ENCODE peak calls at places on chromosomes 16 and 17, in five cellular contexts. One of them, this sample, is unnamed.

GRCh38 chr17:49414271-49414621 is 436 bp downstream of the PHB1 start:
- DNase-seq in Peyer's patch: no peak
- DNase-seq in iris pigment epithelial cell: peak; percentile 15
- DNase-seq in neural progenitor cell: no peak
- DNase-seq in RCC 7860: no peak
- DNase-seq in this sample: no peak

GRCh38 chr17:73902416-73903181 is 258.4 kb upstream of the SDK2 start:
- DNase-seq in neural progenitor cell: peak; percentile 39
- DNase-seq in iris pigment epithelial cell: no peak
- DNase-seq in RCC 7860: no peak
- DNase-seq in Peyer's patch: no peak
- DNase-seq in this sample: no peak

GRCh38 chr17:62827722-62828498 is 19.8 kb upstream of the MARCHF10 start:
- DNase-seq in neural progenitor cell: peak; percentile 21
- DNase-seq in Peyer's patch: no peak
- DNase-seq in iris pigment epithelial cell: peak; percentile 89
- DNase-seq in RCC 7860: no peak
- DNase-seq in this sample: peak; percentile 95

GRCh38 chr17:81400154-81400938 is 5.1 kb downstream of the BAHCC1 start:
- DNase-seq in iris pigment epithelial cell: peak; percentile 73
- DNase-seq in Peyer's patch: peak; percentile 66
- DNase-seq in neural progenitor cell: peak; percentile 95
- DNase-seq in RCC 7860: no peak
- DNase-seq in this sample: peak; percentile 69

GRCh38 chr17:65556014-65556909 is 5.2 kb downstream of the AXIN2 start:
- DNase-seq in RCC 7860: no peak
- DNase-seq in Peyer's patch: peak; percentile 93
- DNase-seq in iris pigment epithelial cell: peak; percentile 61
- DNase-seq in neural progenitor cell: peak; percentile 90
- DNase-seq in this sample: peak; percentile 68

GRCh38 chr17:11737290-11737679 is 139.0 kb downstream of the DNAH9 start:
- DNase-seq in iris pigment epithelial cell: no peak
- DNase-seq in RCC 7860: no peak
- DNase-seq in neural progenitor cell: no peak
- DNase-seq in Peyer's patch: no peak
- DNase-seq in this sample: no peak

GRCh38 chr17:80138856-80139426 is 8.0 kb downstream of the EIF4A3 start:
- DNase-seq in neural progenitor cell: no peak
- DNase-seq in iris pigment epithelial cell: no peak
- DNase-seq in RCC 7860: no peak
- DNase-seq in Peyer's patch: no peak
- DNase-seq in this sample: no peak

GRCh38 chr17:33049781-33050414 is 58.3 kb downstream of the SPACA3 start:
- DNase-seq in Peyer's patch: peak; percentile 80
- DNase-seq in iris pigment epithelial cell: peak; percentile 40
- DNase-seq in RCC 7860: peak; percentile 39
- DNase-seq in neural progenitor cell: peak; percentile 72
- DNase-seq in this sample: peak; percentile 27

GRCh38 chr17:27605409-27605808 is 25.6 kb upstream of the LGALS9 start:
- DNase-seq in Peyer's patch: no peak
- DNase-seq in RCC 7860: no peak
- DNase-seq in iris pigment epithelial cell: no peak
- DNase-seq in neural progenitor cell: no peak
- DNase-seq in this sample: no peak

GRCh38 chr17:67390646-67391480 is 13.8 kb downstream of the PITPNC1 start:
- DNase-seq in iris pigment epithelial cell: peak; percentile 93
- DNase-seq in RCC 7860: peak; percentile 96
- DNase-seq in neural progenitor cell: no peak
- DNase-seq in Peyer's patch: peak; percentile 81
- DNase-seq in this sample: peak; percentile 71

GRCh38 chr16:73232555-73233422 is 184.9 kb upstream of the ZFHX3 start:
- DNase-seq in RCC 7860: peak; percentile 96
- DNase-seq in neural progenitor cell: no peak
- DNase-seq in iris pigment epithelial cell: peak; percentile 96
- DNase-seq in Peyer's patch: peak; percentile 55
- DNase-seq in this sample: peak; percentile 92

GRCh38 chr16:67158637-67159600 is 790 bp downstream of the TRADD start:
- DNase-seq in iris pigment epithelial cell: no peak
- DNase-seq in neural progenitor cell: peak; percentile 70
- DNase-seq in RCC 7860: no peak
- DNase-seq in Peyer's patch: peak; percentile 93
- DNase-seq in this sample: no peak

GRCh38 chr16:88733630-88734360 is 27.5 kb downstream of the CTU2 start:
- DNase-seq in iris pigment epithelial cell: no peak
- DNase-seq in neural progenitor cell: no peak
- DNase-seq in RCC 7860: no peak
- DNase-seq in Peyer's patch: no peak
- DNase-seq in this sample: no peak

GRCh38 chr17:47797797-47798196 is 23.8 kb downstream of the OSBPL7 start:
- DNase-seq in RCC 7860: no peak
- DNase-seq in Peyer's patch: peak; percentile 5
- DNase-seq in neural progenitor cell: peak; percentile 52
- DNase-seq in iris pigment epithelial cell: peak; percentile 12
- DNase-seq in this sample: peak; percentile 17

GRCh38 chr16:89111263-89111662 is 17.6 kb downstream of the ACSF3 start:
- DNase-seq in neural progenitor cell: no peak
- DNase-seq in Peyer's patch: peak; percentile 37
- DNase-seq in RCC 7860: no peak
- DNase-seq in iris pigment epithelial cell: no peak
- DNase-seq in this sample: no peak

GRCh38 chr16:13797718-13798117 is 122.2 kb upstream of the ERCC4 start:
- DNase-seq in Peyer's patch: no peak
- DNase-seq in iris pigment epithelial cell: no peak
- DNase-seq in neural progenitor cell: no peak
- DNase-seq in RCC 7860: no peak
- DNase-seq in this sample: no peak

GRCh38 chr17:82232322-82232785 is 3.5 kb downstream of the SLC16A3 start:
- DNase-seq in RCC 7860: no peak
- DNase-seq in iris pigment epithelial cell: no peak
- DNase-seq in neural progenitor cell: no peak
- DNase-seq in Peyer's patch: no peak
- DNase-seq in this sample: no peak

GRCh38 chr16:72657791-72658190 is 390.1 kb downstream of the ZFHX3 start:
- DNase-seq in iris pigment epithelial cell: no peak
- DNase-seq in RCC 7860: no peak
- DNase-seq in Peyer's patch: no peak
- DNase-seq in neural progenitor cell: no peak
- DNase-seq in this sample: no peak

GRCh38 chr17:65359016-65359415 is 202.4 kb downstream of the AXIN2 start:
- DNase-seq in neural progenitor cell: no peak
- DNase-seq in iris pigment epithelial cell: peak; percentile 83
- DNase-seq in RCC 7860: peak; percentile 82
- DNase-seq in Peyer's patch: no peak
- DNase-seq in this sample: peak; percentile 83

GRCh38 chr17:78324391-78325075 is 35.3 kb downstream of the SOCS3 start:
- DNase-seq in Peyer's patch: peak; percentile 74
- DNase-seq in iris pigment epithelial cell: peak; percentile 69
- DNase-seq in neural progenitor cell: peak; percentile 62
- DNase-seq in RCC 7860: no peak
- DNase-seq in this sample: peak; percentile 53

GRCh38 chr17:57068222-57068658 is 16.8 kb upstream of the AKAP1 start:
- DNase-seq in neural progenitor cell: no peak
- DNase-seq in Peyer's patch: no peak
- DNase-seq in iris pigment epithelial cell: no peak
- DNase-seq in RCC 7860: no peak
- DNase-seq in this sample: peak; percentile 61

GRCh38 chr16:12231666-12232065 is 255.1 kb downstream of the SNX29 start:
- DNase-seq in iris pigment epithelial cell: peak; percentile 71
- DNase-seq in RCC 7860: no peak
- DNase-seq in Peyer's patch: no peak
- DNase-seq in neural progenitor cell: no peak
- DNase-seq in this sample: peak; percentile 27

GRCh38 chr16:58105619-58106018 is 23.6 kb downstream of the CFAP20 start:
- DNase-seq in iris pigment epithelial cell: peak; percentile 21
- DNase-seq in neural progenitor cell: no peak
- DNase-seq in RCC 7860: no peak
- DNase-seq in Peyer's patch: no peak
- DNase-seq in this sample: peak; percentile 29

GRCh38 chr16:88008835-88009234 is 57.6 kb downstream of the BANP start:
- DNase-seq in RCC 7860: no peak
- DNase-seq in neural progenitor cell: no peak
- DNase-seq in iris pigment epithelial cell: no peak
- DNase-seq in Peyer's patch: no peak
- DNase-seq in this sample: no peak

GRCh38 chr17:6994666-6995246 is 1.1 kb upstream of the ALOX12 start:
- DNase-seq in neural progenitor cell: no peak
- DNase-seq in iris pigment epithelial cell: no peak
- DNase-seq in Peyer's patch: no peak
- DNase-seq in RCC 7860: peak; percentile 12
- DNase-seq in this sample: no peak

GRCh38 chr17:6574689-6575595 is 18.6 kb upstream of the PITPNM3 start:
- DNase-seq in RCC 7860: peak; percentile 14
- DNase-seq in Peyer's patch: peak; percentile 77
- DNase-seq in iris pigment epithelial cell: peak; percentile 88
- DNase-seq in neural progenitor cell: peak; percentile 25
- DNase-seq in this sample: peak; percentile 87

GRCh38 chr16:89330177-89330856 is 112.8 kb downstream of the ZNF778 start:
- DNase-seq in neural progenitor cell: no peak
- DNase-seq in Peyer's patch: no peak
- DNase-seq in iris pigment epithelial cell: peak; percentile 60
- DNase-seq in RCC 7860: peak; percentile 90
- DNase-seq in this sample: no peak

GRCh38 chr16:3754304-3754703 is 37.0 kb upstream of the TRAP1 start:
- DNase-seq in iris pigment epithelial cell: peak; percentile 68
- DNase-seq in neural progenitor cell: no peak
- DNase-seq in RCC 7860: no peak
- DNase-seq in Peyer's patch: no peak
- DNase-seq in this sample: peak; percentile 77

GRCh38 chr16:74698220-74698619 is 2.4 kb downstream of the MLKL start:
- DNase-seq in neural progenitor cell: no peak
- DNase-seq in Peyer's patch: no peak
- DNase-seq in iris pigment epithelial cell: peak; percentile 22
- DNase-seq in RCC 7860: no peak
- DNase-seq in this sample: peak; percentile 13

GRCh38 chr16:19382887-19383816 is 34.5 kb upstream of the TMC5 start:
- DNase-seq in Peyer's patch: no peak
- DNase-seq in neural progenitor cell: no peak
- DNase-seq in iris pigment epithelial cell: no peak
- DNase-seq in RCC 7860: no peak
- DNase-seq in this sample: no peak

GRCh38 chr17:67995568-67996191 is 589 bp downstream of the C17orf58 start:
- DNase-seq in iris pigment epithelial cell: no peak
- DNase-seq in Peyer's patch: peak; percentile 49
- DNase-seq in neural progenitor cell: peak; percentile 65
- DNase-seq in RCC 7860: no peak
- DNase-seq in this sample: peak; percentile 12

GRCh38 chr16:29968205-29968604 is 5.5 kb upstream of the TAOK2 start:
- DNase-seq in iris pigment epithelial cell: no peak
- DNase-seq in RCC 7860: no peak
- DNase-seq in neural progenitor cell: no peak
- DNase-seq in Peyer's patch: no peak
- DNase-seq in this sample: no peak

GRCh38 chr17:80264048-80264792 is 3.6 kb downstream of the RNF213 start:
- DNase-seq in neural progenitor cell: no peak
- DNase-seq in Peyer's patch: peak; percentile 79
- DNase-seq in RCC 7860: no peak
- DNase-seq in iris pigment epithelial cell: no peak
- DNase-seq in this sample: no peak